ENCODE peak calls at places on chromosomes 13 and 19, in eight cellular contexts. Z is osteoblast, U is tibial artery, G is left ventricle myocardium inferior, M is aorta, B is neural progenitor cell, F is IMR-90, X is trophoblast cell. A is an unnamed sample.

GRCh38 chr19:48926909-48927308 is 6.6 kb upstream of the DHDH start:
- DNase-seq in Z (peak; percentile 97), U (peak; percentile 82), G (no peak), M (no peak), B (no peak), F (peak; percentile 99), X (peak; percentile 65), A (peak; percentile 85)

GRCh38 chr13:107376393-107377085 is 808.6 kb upstream of the ARGLU1 start:
- DNase-seq in Z (peak; percentile 17), U (no peak), G (no peak), M (no peak), B (no peak), F (peak; percentile 18), X (no peak), A (no peak)

GRCh38 chr19:943551-944170 is 17.8 kb downstream of the ARID3A start:
- DNase-seq in Z (no peak), U (no peak), G (no peak), M (no peak), B (no peak), F (no peak), X (no peak), A (no peak)

GRCh38 chr13:20825476-20825875 is 51.7 kb upstream of the EEF1AKMT1 start:
- DNase-seq in Z (peak; percentile 21), U (no peak), G (no peak), M (no peak), B (no peak), F (peak; percentile 55), X (peak; percentile 78), A (no peak)

GRCh38 chr19:50490991-50491472 is 14.4 kb upstream of the GARIN5A start:
- DNase-seq in Z (no peak), U (no peak), G (no peak), M (peak; percentile 58), B (no peak), F (no peak), X (no peak), A (no peak)

GRCh38 chr19:16435238-16435911 is 36.4 kb downstream of the EPS15L1 start:
- DNase-seq in Z (peak; percentile 97), U (peak; percentile 72), G (peak; percentile 40), M (no peak), B (no peak), F (peak; percentile 98), X (peak; percentile 10), A (no peak)

GRCh38 chr13:46748300-46748699 is 48.7 kb downstream of the ESD start:
- DNase-seq in Z (no peak), U (no peak), G (no peak), M (no peak), B (no peak), F (no peak), X (peak; percentile 88), A (no peak)

GRCh38 chr19:39834287-39834841 is 402 bp upstream of the DYRK1B start:
- DNase-seq in Z (peak; percentile 48), U (no peak), G (no peak), M (no peak), B (no peak), F (no peak), X (no peak), A (no peak)

GRCh38 chr19:51124729-51125128 is at the start of gene SIGLEC9:
- DNase-seq in Z (no peak), U (peak; percentile 65), G (peak; percentile 52), M (no peak), B (no peak), F (no peak), X (no peak), A (peak; percentile 63)

GRCh38 chr13:94710881-94711560 is 1.3 kb downstream of the SOX21 start:
- DNase-seq in Z (peak; percentile 86), U (no peak), G (no peak), M (no peak), B (peak; percentile 77), F (no peak), X (peak; percentile 54), A (no peak)

DNA sequence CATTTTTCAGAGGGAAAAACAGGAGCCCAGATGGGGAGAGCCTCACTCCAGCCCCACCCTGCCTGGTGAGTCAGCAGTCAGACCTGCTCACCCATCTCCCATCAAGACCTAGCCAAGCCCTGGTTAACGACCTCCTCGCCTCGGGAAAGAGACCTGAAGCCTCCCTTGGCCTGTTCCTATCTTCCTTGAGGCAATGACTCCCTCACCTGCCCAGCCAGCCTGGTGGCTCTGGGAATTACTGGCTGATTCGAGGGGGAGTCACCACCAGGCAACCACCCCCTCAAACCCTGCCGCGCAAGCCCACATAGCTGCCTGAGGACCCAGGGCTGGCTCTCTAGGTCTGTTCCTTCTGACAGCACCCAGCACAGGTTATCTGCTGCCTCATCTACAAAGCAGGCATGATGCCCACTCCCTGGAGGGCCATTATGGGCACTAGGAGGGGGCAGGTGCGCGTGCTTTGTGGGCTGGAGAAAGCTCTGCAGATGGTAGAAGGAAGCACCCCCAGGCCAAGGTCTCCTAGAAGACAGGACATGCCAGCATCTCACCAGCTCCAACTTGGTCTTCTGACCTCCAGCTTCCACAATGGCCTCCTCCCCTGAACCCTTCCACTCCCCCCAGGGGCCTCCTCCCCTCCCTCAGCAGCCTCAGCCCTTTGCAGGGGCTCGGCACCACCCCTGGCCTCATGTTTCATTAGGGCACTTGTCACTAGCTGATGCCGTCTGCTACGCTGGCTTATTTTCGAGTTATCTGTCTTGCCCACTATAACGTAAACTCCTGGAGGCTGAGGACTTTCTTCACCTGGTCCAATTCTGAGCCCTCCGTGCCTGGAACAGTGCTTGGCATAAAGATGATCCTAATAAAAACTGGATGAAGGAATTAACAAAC is 10.4 kb downstream of the DEDD2 start:
- DNase-seq in Z (peak; percentile 98), U (no peak), G (no peak), M (no peak), B (no peak), F (peak; percentile 44), X (peak; percentile 69), A (no peak)
- H3K27ac ChIP-seq in Z (peak overlapping the region; percentile 75), U (no peak overlapping the region), G (no peak overlapping the region), M (no peak overlapping the region), B (no peak overlapping the region), F (peak overlapping the region; percentile 58), X (peak overlapping the region; percentile 44), A (peak overlapping the region; percentile 40)

GRCh38 chr19:10634881-10635463 is 9.6 kb downstream of the SLC44A2 start:
- DNase-seq in Z (no peak), U (no peak), G (no peak), M (no peak), B (no peak), F (no peak), X (no peak), A (no peak)
- H3K36me3 ChIP-seq in Z (peaks cover 63% of the 10 kb centered on the region), U (peaks cover 99% of the 10 kb centered on the region), G (peaks cover 90% of the 10 kb centered on the region), M (no peaks in the 10 kb centered on the region), B (no peaks in the 10 kb centered on the region), F (peaks cover 53% of the 10 kb centered on the region), X (peaks cover 76% of the 10 kb centered on the region), A (peaks cover 78% of the 10 kb centered on the region)

GRCh38 chr19:3099347-3100145 is 5.4 kb downstream of the GNA11 start:
- DNase-seq in Z (peak; percentile 77), U (no peak), G (no peak), M (peak; percentile 61), B (no peak), F (no peak), X (no peak), A (no peak)

GRCh38 chr19:3100331-3100730 is 6.2 kb downstream of the GNA11 start:
- DNase-seq in Z (no peak), U (no peak), G (no peak), M (peak; percentile 70), B (no peak), F (no peak), X (no peak), A (no peak)

GRCh38 chr19:3102239-3103140 is 8.3 kb downstream of the GNA11 start:
- DNase-seq in Z (peak; percentile 80), U (no peak), G (no peak), M (peak; percentile 61), B (no peak), F (no peak), X (no peak), A (no peak)

GRCh38 chr19:3098515-3099346 is 4.6 kb downstream of the GNA11 start:
- DNase-seq in Z (peak; percentile 96), U (peak; percentile 67), G (peak; percentile 86), M (peak; percentile 90), B (no peak), F (peak; percentile 23), X (no peak), A (peak; percentile 83)

DNA sequence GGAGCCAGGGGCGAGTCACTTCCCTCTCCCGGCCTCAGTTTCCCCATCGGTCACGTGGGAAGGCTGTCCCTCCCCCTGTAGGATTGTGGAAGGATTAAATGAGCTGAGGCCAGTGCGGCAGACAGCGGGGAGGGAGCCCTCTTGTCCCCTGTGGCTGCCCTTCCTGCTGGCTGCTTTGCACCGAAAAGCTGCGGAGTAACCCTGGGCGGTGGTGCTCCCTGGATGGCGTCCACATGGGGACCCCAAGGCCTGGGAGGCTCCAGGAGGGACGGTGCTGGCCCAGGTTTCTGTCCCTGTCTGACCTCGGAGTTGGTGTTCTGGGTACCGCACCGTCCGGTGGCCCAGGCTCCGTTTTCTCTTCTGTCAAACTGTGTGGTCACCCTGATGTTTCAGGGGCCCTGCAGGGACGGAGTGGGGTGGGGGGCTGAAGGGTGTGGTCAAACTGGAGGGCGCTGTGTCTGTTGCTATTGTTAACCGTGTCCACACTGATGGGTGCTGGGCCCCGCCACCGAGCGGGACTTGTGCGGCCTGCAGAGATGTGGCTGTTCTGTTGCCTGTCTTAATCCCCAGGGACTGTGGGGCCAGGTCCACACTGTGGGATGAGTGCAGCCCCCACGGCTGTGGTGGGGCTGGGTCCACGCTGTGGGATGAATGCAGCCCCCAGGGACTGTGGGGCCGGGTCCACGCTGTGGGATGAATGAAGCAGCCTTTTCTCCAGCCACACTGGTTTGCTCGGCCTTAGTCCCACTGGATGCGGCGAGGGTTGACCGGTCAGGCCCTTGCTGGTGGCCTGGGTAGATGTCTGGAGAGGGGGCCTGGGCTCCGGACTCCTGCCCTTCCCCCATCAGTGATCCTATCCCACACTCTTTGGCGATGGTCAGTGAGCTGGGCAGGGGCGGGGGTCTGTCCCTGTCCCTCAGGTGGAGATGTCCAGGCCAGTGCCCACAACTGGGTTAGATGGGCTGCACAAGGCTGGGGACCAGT is 6.9 kb downstream of the GNA11 start:
- DNase-seq in Z (peak; percentile 80), U (no peak), G (no peak), M (peak; percentile 75), B (no peak), F (no peak), X (no peak), A (no peak)
- H3K27ac ChIP-seq in Z (no peak overlapping the region), U (no peak overlapping the region), G (peak overlapping the region; percentile 99), M (no peak overlapping the region), B (no peak overlapping the region), F (no peak overlapping the region), X (no peak overlapping the region), A (peak overlapping the region; percentile 88)

GRCh38 chr19:1986357-1987162 is 29.0 kb downstream of the BTBD2 start:
- DNase-seq in Z (peak; percentile 68), U (no peak), G (no peak), M (no peak), B (no peak), F (no peak), X (no peak), A (no peak)

GRCh38 chr19:1989513-1990229 is 25.8 kb downstream of the BTBD2 start:
- DNase-seq in Z (no peak), U (no peak), G (no peak), M (no peak), B (no peak), F (no peak), X (no peak), A (no peak)

GRCh38 chr19:1990230-1991017 is 25.1 kb downstream of the BTBD2 start:
- DNase-seq in Z (no peak), U (no peak), G (no peak), M (no peak), B (no peak), F (no peak), X (no peak), A (no peak)

GRCh38 chr19:1985588-1986356 is 29.7 kb downstream of the BTBD2 start:
- DNase-seq in Z (peak; percentile 72), U (no peak), G (no peak), M (no peak), B (no peak), F (no peak), X (peak; percentile 30), A (no peak)

GRCh38 chr19:1987197-1988187 is 28.0 kb downstream of the BTBD2 start:
- DNase-seq in Z (peak; percentile 82), U (no peak), G (no peak), M (no peak), B (no peak), F (no peak), X (no peak), A (no peak)
- H3K36me3 ChIP-seq in Z (peaks cover 35% of the 10 kb centered on the region), U (peaks cover 98% of the 10 kb centered on the region), G (peaks cover 78% of the 10 kb centered on the region), M (no peaks in the 10 kb centered on the region), B (no peaks in the 10 kb centered on the region), F (peaks cover 58% of the 10 kb centered on the region), X (peaks cover 71% of the 10 kb centered on the region), A (no peaks in the 10 kb centered on the region)

A was measured in adrenal gland.